ENCODE peak calls at places on chromosomes 11 and 22, in four cellular contexts. C is endothelial cell of umbilical vein, W is IMR-90, S is K562. K is an unnamed sample.

GRCh38 chr11:77503006-77503405 is 29.1 kb upstream of the PAK1 start:
- DNase-seq in C (no peak), W (peak; percentile 19), S (no peak), K (no peak)

GRCh38 chr11:79083346-79083745 is 357.5 kb downstream of the TENM4 start:
- DNase-seq in C (no peak), W (peak; percentile 26), S (no peak), K (no peak)

GRCh38 chr11:130655308-130655707 is 206.9 kb downstream of the ADAMTS15 start:
- DNase-seq in C (no peak), W (no peak), S (no peak), K (no peak)

GRCh38 chr11:47280860-47281259 is 10.9 kb downstream of the MADD start:
- DNase-seq in C (no peak), W (no peak), S (no peak), K (no peak)

GRCh38 chr11:2529636-2530035 is 84.8 kb downstream of the KCNQ1 start:
- DNase-seq in C (no peak), W (no peak), S (no peak), K (no peak)

GRCh38 chr22:23234409-23235161 is 54.3 kb downstream of the BCR start:
- DNase-seq in C (no peak), W (no peak), S (no peak), K (no peak)

GRCh38 chr11:416757-417621 is 2.2 kb upstream of the SIGIRR start:
- DNase-seq in C (peak; percentile 18), W (no peak), S (no peak), K (no peak)

GRCh38 chr22:41405588-41405987 is 23.8 kb downstream of the TEF start:
- DNase-seq in C (no peak), W (no peak), S (no peak), K (no peak)

GRCh38 chr22:25013634-25014033 is 61.1 kb downstream of the KIAA1671 start:
- DNase-seq in C (peak; percentile 74), W (no peak), S (no peak), K (no peak)

GRCh38 chr11:121291896-121292502 is 572 bp upstream of the SC5D start:
- DNase-seq in C (no peak), W (peak; percentile 5), S (no peak), K (no peak)

GRCh38 chr11:57459112-57460016 is 964 bp upstream of the RTN4RL2 start:
- DNase-seq in C (no peak), W (peak; percentile 17), S (no peak), K (no peak)

GRCh38 chr11:64181506-64182411 is 4.2 kb upstream of the STIP1 start:
- DNase-seq in C (peak; percentile 95), W (peak; percentile 93), S (peak; percentile 79), K (no peak)

GRCh38 chr11:113603277-113604059 is 102.6 kb downstream of the TMPRSS5 start:
- DNase-seq in C (peak; percentile 18), W (no peak), S (no peak), K (no peak)

GRCh38 chr11:126511475-126512115 is 156.1 kb downstream of the ST3GAL4 start:
- DNase-seq in C (no peak), W (no peak), S (no peak), K (no peak)

GRCh38 chr22:46366801-46367706 is 31.5 kb downstream of the TRMU start:
- DNase-seq in C (no peak), W (no peak), S (no peak), K (no peak)

GRCh38 chr11:16117989-16118810 is 238.1 kb downstream of the SOX6 start:
- DNase-seq in C (no peak), W (no peak), S (no peak), K (no peak)

GRCh38 chr22:43412808-43413785 is 1.3 kb downstream of the MPPED1 start:
- DNase-seq in C (no peak), W (no peak), S (no peak), K (no peak)
- H3K9me1 ChIP-seq in C (no peaks in the 10 kb centered on the region), W (no peaks in the 10 kb centered on the region), S (no peaks in the 10 kb centered on the region), K (peaks cover 2% of the 10 kb centered on the region)

GRCh38 chr22:31629741-31630184 is 32.3 kb downstream of the PISD start:
- DNase-seq in C (no peak), W (no peak), S (no peak), K (no peak)

GRCh38 chr22:31627223-31627731 is 34.7 kb downstream of the PISD start:
- DNase-seq in C (peak; percentile 17), W (no peak), S (no peak), K (no peak)

GRCh38 chr22:31628362-31628761 is 33.7 kb downstream of the PISD start:
- DNase-seq in C (no peak), W (no peak), S (no peak), K (no peak)

GRCh38 chr22:31630331-31631329 is 31.4 kb downstream of the PISD start:
- DNase-seq in C (peak; percentile 89), W (peak; percentile 74), S (peak; percentile 90), K (peak; percentile 25)

GRCh38 chr22:31628969-31629723 is 32.9 kb downstream of the PISD start:
- DNase-seq in C (no peak), W (no peak), S (peak; percentile 50), K (no peak)
- TF ChIP-seq CTCF in C (no peak), W (peak; percentile 3), S (peak; percentile 32), K (no peak)

GRCh38 chr22:26904483-26904882 is 247.1 kb downstream of the MIAT start:
- DNase-seq in C (peak; percentile 10), W (no peak), S (no peak), K (no peak)
- H3K9me1 ChIP-seq in C (no peaks in the 10 kb centered on the region), W (no peaks in the 10 kb centered on the region), S (no peaks in the 10 kb centered on the region), K (no peaks in the 10 kb centered on the region)

DNA sequence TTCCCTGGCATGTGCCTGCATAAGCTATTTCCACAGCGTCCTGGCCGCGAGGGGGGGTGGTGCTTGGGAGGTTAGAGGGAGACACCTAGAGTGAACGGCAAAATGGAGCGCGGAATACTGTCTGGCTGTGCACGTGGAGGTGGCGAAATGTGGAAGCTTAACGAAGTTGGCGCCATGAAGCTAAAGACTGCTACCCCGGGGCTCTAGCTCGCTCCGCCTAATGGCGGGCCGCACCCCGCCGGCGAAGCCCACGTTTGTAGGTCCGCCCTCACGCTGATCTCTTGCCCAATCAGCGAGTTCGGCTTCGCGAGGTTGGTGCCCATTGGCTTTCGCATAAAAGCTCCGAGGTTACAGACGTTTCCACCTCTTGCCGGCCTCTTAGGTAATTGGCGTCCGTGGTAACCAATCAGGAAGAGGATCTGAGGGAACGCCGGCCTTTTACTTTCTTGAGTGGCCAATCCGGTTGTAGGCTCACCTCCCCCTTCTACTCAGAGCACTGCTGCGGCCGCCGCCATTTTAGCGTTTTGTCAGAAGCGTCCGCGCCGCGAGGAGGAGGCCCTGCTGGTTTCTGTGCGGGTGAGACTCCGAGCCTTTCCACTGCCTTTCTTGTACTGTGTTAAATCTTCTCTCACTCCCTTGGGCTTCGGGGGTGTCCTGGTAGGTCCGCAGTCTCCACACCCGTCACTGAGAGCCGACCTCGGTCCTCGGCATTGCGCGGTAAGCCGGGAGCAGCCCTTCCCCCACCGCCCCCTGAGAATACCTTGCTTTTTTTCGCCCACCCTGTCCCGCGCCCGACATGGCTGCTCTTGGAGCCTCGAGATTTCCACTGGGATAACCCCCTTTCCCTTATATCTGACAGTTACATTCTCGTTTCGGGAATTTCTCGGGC is at the start of gene RBM4:
- DNase-seq in C (peak; percentile 100), W (peak; percentile 100), S (peak; percentile 95), K (peak; percentile 98)
- TF ChIP-seq CTCF in C (no peak), W (no peak), S (peak; percentile 28), K (peak; percentile 8)

DNA sequence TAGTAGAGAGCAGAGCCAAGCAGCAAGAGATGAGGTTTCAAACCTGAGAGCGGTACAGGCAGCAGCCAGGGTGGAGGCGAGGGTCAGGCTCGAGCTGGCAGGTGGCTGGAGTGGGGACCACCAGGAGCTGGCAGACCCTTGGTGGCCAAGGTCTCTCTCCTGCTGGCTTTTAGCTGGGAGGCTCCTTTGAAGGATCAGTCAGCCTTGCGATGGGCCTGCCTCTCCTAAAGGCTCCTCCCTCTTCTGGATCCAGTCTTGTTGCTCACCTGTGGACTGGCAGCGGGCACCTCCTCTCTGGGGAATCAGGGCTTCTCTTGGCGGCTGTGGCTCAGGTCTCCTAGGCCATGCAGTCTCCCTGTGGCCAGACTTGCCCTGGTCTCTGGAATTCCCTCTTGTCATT is 24.8 kb downstream of the TPST2 start:
- DNase-seq in C (no peak), W (no peak), S (no peak), K (no peak)
- H3K9me1 ChIP-seq in C (no peaks in the 10 kb centered on the region), W (peaks cover 12% of the 10 kb centered on the region), S (no peaks in the 10 kb centered on the region), K (no peaks in the 10 kb centered on the region)

GRCh38 chr22:48574776-48575566 is 1252.7 kb downstream of the BRD1 start:
- DNase-seq in C (no peak), W (no peak), S (no peak), K (no peak)
- TF ChIP-seq CTCF in C (peak; percentile 25), W (peak; percentile 12), S (no peak), K (no peak)

GRCh38 chr11:4019891-4020290 is 74.7 kb upstream of the RRM1 start:
- DNase-seq in C (no peak), W (peak; percentile 25), S (no peak), K (no peak)

GRCh38 chr11:4017129-4017528 is 77.5 kb upstream of the RRM1 start:
- DNase-seq in C (no peak), W (no peak), S (no peak), K (no peak)

GRCh38 chr11:4022669-4023068 is 71.9 kb upstream of the RRM1 start:
- DNase-seq in C (no peak), W (no peak), S (no peak), K (no peak)

GRCh38 chr11:4018641-4019040 is 76.0 kb upstream of the RRM1 start:
- DNase-seq in C (no peak), W (no peak), S (no peak), K (no peak)
- H3K9me1 ChIP-seq in C (no peaks in the 10 kb centered on the region), W (peaks cover 3% of the 10 kb centered on the region), S (no peaks in the 10 kb centered on the region), K (no peaks in the 10 kb centered on the region)

K was measured in keratinocyte.